ENCODE peak calls at places on chromosome 17, in seven cellular contexts. A is germinal center; S is B cell; O is endodermal cell; K is breast epithelium; D is brain microvascular endothelial cell; M is stimulated activated CD8-positive, alpha-beta memory T cell treated with anti-CD3 and anti-CD28 coated beads, Interleukin-15, amount 100 ng/mL, for 24 hours. Q is an unnamed sample.

GRCh38 chr17:19339341-19339815 is 23.1 kb downstream of the B9D1 start:
- DNase-seq in A (no peak), S (no peak), O (peak; percentile 57), K (no peak), D (no peak), M (no peak), Q (no peak)

GRCh38 chr17:73291260-73291801 is 20.5 kb downstream of the CDC42EP4 start:
- DNase-seq in A (no peak), S (no peak), O (no peak), K (no peak), D (peak; percentile 64), M (no peak), Q (peak; percentile 61)

GRCh38 chr17:30550512-30551273 is 73.5 kb downstream of the GOSR1 start:
- DNase-seq in A (peak; percentile 82), S (peak; percentile 79), O (peak; percentile 50), K (no peak), D (peak; percentile 11), M (no peak), Q (no peak)

GRCh38 chr17:61593404-61593803 is 2.4 kb upstream of the NACA2 start:
- DNase-seq in A (peak; percentile 20), S (no peak), O (no peak), K (no peak), D (no peak), M (no peak), Q (no peak)

GRCh38 chr17:79089720-79090502 is 15.3 kb downstream of the ENGASE start:
- DNase-seq in A (no peak), S (no peak), O (no peak), K (no peak), D (no peak), M (no peak), Q (no peak)

GRCh38 chr17:74658620-74659019 is 35.1 kb upstream of the CD300E start:
- DNase-seq in A (no peak), S (no peak), O (no peak), K (no peak), D (no peak), M (no peak), Q (no peak)

GRCh38 chr17:76848670-76849069 is 19.5 kb upstream of the MGAT5B start:
- DNase-seq in A (no peak), S (no peak), O (no peak), K (no peak), D (no peak), M (no peak), Q (no peak)

GRCh38 chr17:27747462-27748359 is 52.6 kb downstream of the NOS2 start:
- DNase-seq in A (no peak), S (no peak), O (peak; percentile 91), K (no peak), D (no peak), M (no peak), Q (no peak)

GRCh38 chr17:77214328-77214727 is 73.6 kb downstream of the SEC14L1 start:
- DNase-seq in A (no peak), S (no peak), O (peak; percentile 53), K (no peak), D (no peak), M (no peak), Q (no peak)

GRCh38 chr17:62653002-62653830 is 25.7 kb downstream of the MRC2 start:
- DNase-seq in A (peak; percentile 60), S (peak; percentile 47), O (peak; percentile 100), K (peak; percentile 63), D (no peak), M (peak; percentile 74), Q (peak; percentile 87)

GRCh38 chr17:3885970-3886369 is 6.9 kb downstream of the CAMKK1 start:
- DNase-seq in A (no peak), S (no peak), O (peak; percentile 85), K (no peak), D (peak; percentile 81), M (no peak), Q (no peak)

GRCh38 chr17:27290916-27291598 is 2.9 kb upstream of the WSB1 start:
- DNase-seq in A (no peak), S (no peak), O (no peak), K (no peak), D (no peak), M (no peak), Q (no peak)

GRCh38 chr17:38656959-38657823 is 17.6 kb downstream of the EPOP start:
- DNase-seq in A (no peak), S (no peak), O (peak; percentile 62), K (no peak), D (no peak), M (no peak), Q (no peak)

GRCh38 chr17:68661265-68662036 is 60.3 kb upstream of the FAM20A start:
- DNase-seq in A (no peak), S (no peak), O (no peak), K (no peak), D (no peak), M (no peak), Q (no peak)

GRCh38 chr17:81404557-81405165 is 9.4 kb downstream of the BAHCC1 start:
- DNase-seq in A (no peak), S (no peak), O (no peak), K (no peak), D (no peak), M (no peak), Q (no peak)

GRCh38 chr17:78391843-78392242 is 13.4 kb downstream of the PGS1 start:
- DNase-seq in A (no peak), S (no peak), O (no peak), K (no peak), D (peak; percentile 63), M (no peak), Q (no peak)

GRCh38 chr17:57243171-57243622 is 13.1 kb upstream of the MSI2 start:
- DNase-seq in A (peak; percentile 83), S (peak; percentile 85), O (peak; percentile 93), K (no peak), D (peak; percentile 61), M (peak; percentile 51), Q (peak; percentile 81)

GRCh38 chr17:50837980-50838954 is 2.9 kb downstream of the WFIKKN2 start:
- DNase-seq in A (no peak), S (no peak), O (peak; percentile 67), K (no peak), D (no peak), M (no peak), Q (no peak)

GRCh38 chr17:75854881-75855309 is 240 bp downstream of the WBP2 start:
- DNase-seq in A (peak; percentile 58), S (no peak), O (no peak), K (peak; percentile 41), D (no peak), M (no peak), Q (peak; percentile 36)

GRCh38 chr17:80836971-80837481 is 154.6 kb upstream of the CHMP6 start:
- DNase-seq in A (no peak), S (no peak), O (no peak), K (no peak), D (no peak), M (no peak), Q (no peak)

GRCh38 chr17:28722413-28723158 is 2.8 kb downstream of the RPL23A start:
- DNase-seq in A (no peak), S (no peak), O (no peak), K (no peak), D (no peak), M (no peak), Q (no peak)

GRCh38 chr17:21382560-21383495 is 6.7 kb downstream of the KCNJ12 start:
- DNase-seq in A (no peak), S (no peak), O (no peak), K (no peak), D (no peak), M (no peak), Q (no peak)

GRCh38 chr17:82019905-82020873 is 2.5 kb downstream of the CENPX start:
- DNase-seq in A (peak; percentile 66), S (peak; percentile 74), O (peak; percentile 97), K (no peak), D (no peak), M (peak; percentile 62), Q (peak; percentile 88)

GRCh38 chr17:39194089-39194984 is 3.1 kb downstream of the CACNB1 start:
- DNase-seq in A (no peak), S (no peak), O (peak; percentile 96), K (no peak), D (peak; percentile 69), M (no peak), Q (no peak)

GRCh38 chr17:58110012-58110411 is 26.8 kb downstream of the DYNLL2 start:
- DNase-seq in A (no peak), S (no peak), O (no peak), K (no peak), D (no peak), M (no peak), Q (no peak)